ENCODE peak calls at places on chromosomes 5 and 9, in eight cellular contexts. One of them, this sample, is unnamed.

GRCh38 chr5:178284095-178284675 is 51.6 kb upstream of the PHYKPL start:
- DNase-seq in cardiac fibroblast: peak; percentile 36
- DNase-seq in endothelial cell: no peak
- DNase-seq in AG04450: no peak
- DNase-seq in lower leg skin: no peak
- DNase-seq in astrocyte of the spinal cord: peak; percentile 10
- DNase-seq in left ventricle myocardium inferior: no peak
- DNase-seq in B cell: no peak
- DNase-seq in this sample: no peak

GRCh38 chr9:130354806-130355205 is 89.2 kb downstream of the HMCN2 start:
- DNase-seq in lower leg skin: no peak
- DNase-seq in astrocyte of the spinal cord: no peak
- DNase-seq in endothelial cell: no peak
- DNase-seq in cardiac fibroblast: no peak
- DNase-seq in B cell: no peak
- DNase-seq in AG04450: no peak
- DNase-seq in left ventricle myocardium inferior: peak; percentile 35
- DNase-seq in this sample: no peak

GRCh38 chr9:114313186-114313585 is 9.7 kb upstream of the ORM1 start:
- DNase-seq in endothelial cell: no peak
- DNase-seq in cardiac fibroblast: no peak
- DNase-seq in astrocyte of the spinal cord: no peak
- DNase-seq in lower leg skin: no peak
- DNase-seq in AG04450: no peak
- DNase-seq in B cell: no peak
- DNase-seq in left ventricle myocardium inferior: no peak
- DNase-seq in this sample: no peak

GRCh38 chr5:66230551-66230950 is 86.5 kb downstream of the SREK1 start:
- DNase-seq in endothelial cell: peak; percentile 24
- DNase-seq in astrocyte of the spinal cord: peak; percentile 32
- DNase-seq in B cell: no peak
- DNase-seq in cardiac fibroblast: peak; percentile 29
- DNase-seq in left ventricle myocardium inferior: no peak
- DNase-seq in AG04450: no peak
- DNase-seq in lower leg skin: no peak
- DNase-seq in this sample: no peak

GRCh38 chr5:179212870-179213269 is 132.4 kb downstream of the ADAMTS2 start:
- DNase-seq in endothelial cell: no peak
- DNase-seq in lower leg skin: no peak
- DNase-seq in AG04450: no peak
- DNase-seq in left ventricle myocardium inferior: no peak
- DNase-seq in B cell: no peak
- DNase-seq in astrocyte of the spinal cord: no peak
- DNase-seq in cardiac fibroblast: peak; percentile 43
- DNase-seq in this sample: no peak

GRCh38 chr9:19104528-19105282 is 2.0 kb upstream of the HAUS6 start:
- DNase-seq in B cell: no peak
- DNase-seq in astrocyte of the spinal cord: peak; percentile 14
- DNase-seq in endothelial cell: no peak
- DNase-seq in left ventricle myocardium inferior: no peak
- DNase-seq in AG04450: no peak
- DNase-seq in cardiac fibroblast: no peak
- DNase-seq in lower leg skin: peak; percentile 14
- DNase-seq in this sample: no peak

GRCh38 chr9:117737721-117738226 is 33.6 kb downstream of the TLR4 start:
- DNase-seq in astrocyte of the spinal cord: no peak
- DNase-seq in lower leg skin: peak; percentile 37
- DNase-seq in AG04450: no peak
- DNase-seq in endothelial cell: no peak
- DNase-seq in left ventricle myocardium inferior: no peak
- DNase-seq in cardiac fibroblast: no peak
- DNase-seq in B cell: no peak
- DNase-seq in this sample: no peak

GRCh38 chr5:102670224-102670836 is 84.8 kb upstream of the PAM start:
- DNase-seq in B cell: no peak
- DNase-seq in lower leg skin: no peak
- DNase-seq in cardiac fibroblast: peak; percentile 48
- DNase-seq in endothelial cell: peak; percentile 44
- DNase-seq in astrocyte of the spinal cord: no peak
- DNase-seq in AG04450: no peak
- DNase-seq in left ventricle myocardium inferior: no peak
- DNase-seq in this sample: no peak

GRCh38 chr5:5063533-5063953 is 76.6 kb upstream of the ADAMTS16 start:
- DNase-seq in lower leg skin: no peak
- DNase-seq in astrocyte of the spinal cord: no peak
- DNase-seq in left ventricle myocardium inferior: no peak
- DNase-seq in B cell: no peak
- DNase-seq in cardiac fibroblast: no peak
- DNase-seq in endothelial cell: no peak
- DNase-seq in AG04450: no peak
- DNase-seq in this sample: no peak

GRCh38 chr9:135794057-135794335 is 92.0 kb downstream of the KCNT1 start:
- DNase-seq in B cell: no peak
- DNase-seq in astrocyte of the spinal cord: no peak
- DNase-seq in left ventricle myocardium inferior: no peak
- DNase-seq in endothelial cell: no peak
- DNase-seq in AG04450: no peak
- DNase-seq in cardiac fibroblast: no peak
- DNase-seq in lower leg skin: no peak
- DNase-seq in this sample: no peak
- TF ChIP-seq CTCF in B cell: no peak
- TF ChIP-seq CTCF in astrocyte of the spinal cord: no peak
- TF ChIP-seq CTCF in left ventricle myocardium inferior: no peak
- TF ChIP-seq CTCF in endothelial cell: no peak
- TF ChIP-seq CTCF in AG04450: no peak
- TF ChIP-seq CTCF in cardiac fibroblast: no peak
- TF ChIP-seq CTCF in lower leg skin: no peak
- TF ChIP-seq CTCF in this sample: no peak

GRCh38 chr9:121743441-121744001 is 92.1 kb downstream of the DAB2IP start:
- DNase-seq in endothelial cell: peak; percentile 80
- DNase-seq in lower leg skin: peak; percentile 62
- DNase-seq in B cell: no peak
- DNase-seq in left ventricle myocardium inferior: peak; percentile 87
- DNase-seq in astrocyte of the spinal cord: peak; percentile 89
- DNase-seq in AG04450: peak; percentile 55
- DNase-seq in cardiac fibroblast: peak; percentile 85
- DNase-seq in this sample: peak; percentile 69
- TF ChIP-seq CTCF in endothelial cell: no peak
- TF ChIP-seq CTCF in lower leg skin: no peak
- TF ChIP-seq CTCF in B cell: no peak
- TF ChIP-seq CTCF in left ventricle myocardium inferior: peak; percentile 51
- TF ChIP-seq CTCF in astrocyte of the spinal cord: no peak
- TF ChIP-seq CTCF in AG04450: peak; percentile 26
- TF ChIP-seq CTCF in cardiac fibroblast: peak; percentile 3
- TF ChIP-seq CTCF in this sample: no peak

GRCh38 chr5:143011621-143012020 is 241.4 kb downstream of the ARHGAP26 start:
- DNase-seq in B cell: no peak
- DNase-seq in astrocyte of the spinal cord: peak; percentile 84
- DNase-seq in cardiac fibroblast: peak; percentile 85
- DNase-seq in lower leg skin: no peak
- DNase-seq in AG04450: no peak
- DNase-seq in left ventricle myocardium inferior: no peak
- DNase-seq in endothelial cell: no peak
- DNase-seq in this sample: no peak
- TF ChIP-seq CTCF in B cell: no peak
- TF ChIP-seq CTCF in astrocyte of the spinal cord: no peak
- TF ChIP-seq CTCF in cardiac fibroblast: no peak
- TF ChIP-seq CTCF in lower leg skin: no peak
- TF ChIP-seq CTCF in AG04450: no peak
- TF ChIP-seq CTCF in left ventricle myocardium inferior: no peak
- TF ChIP-seq CTCF in endothelial cell: no peak
- TF ChIP-seq CTCF in this sample: no peak

GRCh38 chr5:115895821-115896220 is 54.1 kb downstream of the AP3S1 start:
- DNase-seq in cardiac fibroblast: peak; percentile 61
- DNase-seq in lower leg skin: no peak
- DNase-seq in astrocyte of the spinal cord: peak; percentile 47
- DNase-seq in AG04450: no peak
- DNase-seq in left ventricle myocardium inferior: no peak
- DNase-seq in endothelial cell: no peak
- DNase-seq in B cell: no peak
- DNase-seq in this sample: no peak
- TF ChIP-seq CTCF in cardiac fibroblast: no peak
- TF ChIP-seq CTCF in lower leg skin: no peak
- TF ChIP-seq CTCF in astrocyte of the spinal cord: no peak
- TF ChIP-seq CTCF in AG04450: no peak
- TF ChIP-seq CTCF in left ventricle myocardium inferior: no peak
- TF ChIP-seq CTCF in endothelial cell: no peak
- TF ChIP-seq CTCF in B cell: no peak
- TF ChIP-seq CTCF in this sample: no peak

DNA sequence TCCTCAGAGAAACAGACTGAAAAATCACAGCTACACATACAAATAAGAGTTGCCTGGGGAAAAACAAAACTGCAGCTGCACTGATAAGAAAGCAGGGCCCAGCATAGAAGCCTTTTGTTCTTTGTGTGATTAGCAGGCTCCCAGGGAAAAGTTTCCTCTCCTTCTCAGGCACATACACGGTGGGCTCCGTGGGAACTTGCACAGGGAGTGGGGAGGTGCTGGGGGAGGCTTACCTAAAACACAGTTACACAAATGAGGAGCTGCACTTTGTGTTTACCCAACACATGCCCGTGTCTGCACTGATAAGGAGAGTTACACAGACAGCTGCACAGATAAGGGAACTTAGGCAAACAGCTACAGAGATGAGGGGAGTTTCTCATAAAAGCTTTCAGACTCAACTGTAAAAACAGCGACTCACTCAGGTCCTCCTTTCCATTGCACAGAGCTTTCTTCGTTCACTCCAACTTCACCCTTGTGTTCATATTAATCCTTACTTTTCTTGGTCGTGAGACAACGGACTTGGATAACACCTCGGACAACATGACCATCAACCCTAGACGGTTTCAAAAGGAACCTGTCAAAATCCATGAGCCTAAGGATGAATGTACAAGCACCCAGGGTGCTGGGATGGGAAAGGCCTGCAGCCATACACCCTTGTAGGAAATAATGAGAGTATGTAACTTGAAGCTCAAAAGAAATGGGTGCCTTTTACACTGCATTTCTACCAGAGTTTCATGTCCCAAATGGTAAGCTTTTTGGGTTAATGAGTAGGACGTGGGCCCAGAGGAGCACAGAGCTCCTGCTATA is 50.8 kb downstream of the SERINC5 start:
- DNase-seq in left ventricle myocardium inferior: peak; percentile 27
- DNase-seq in lower leg skin: no peak
- DNase-seq in astrocyte of the spinal cord: no peak
- DNase-seq in B cell: no peak
- DNase-seq in endothelial cell: peak; percentile 56
- DNase-seq in cardiac fibroblast: no peak
- DNase-seq in AG04450: no peak
- DNase-seq in this sample: no peak
- TF ChIP-seq CTCF in left ventricle myocardium inferior: no peak
- TF ChIP-seq CTCF in lower leg skin: no peak
- TF ChIP-seq CTCF in astrocyte of the spinal cord: no peak
- TF ChIP-seq CTCF in B cell: no peak
- TF ChIP-seq CTCF in endothelial cell: no peak
- TF ChIP-seq CTCF in cardiac fibroblast: no peak
- TF ChIP-seq CTCF in AG04450: no peak
- TF ChIP-seq CTCF in this sample: no peak

GRCh38 chr5:9251379-9251980 is 294.4 kb downstream of the SEMA5A start:
- DNase-seq in B cell: no peak
- DNase-seq in AG04450: no peak
- DNase-seq in lower leg skin: no peak
- DNase-seq in left ventricle myocardium inferior: no peak
- DNase-seq in cardiac fibroblast: peak; percentile 50
- DNase-seq in astrocyte of the spinal cord: no peak
- DNase-seq in endothelial cell: no peak
- DNase-seq in this sample: no peak
- TF ChIP-seq CTCF in B cell: no peak
- TF ChIP-seq CTCF in AG04450: no peak
- TF ChIP-seq CTCF in lower leg skin: no peak
- TF ChIP-seq CTCF in left ventricle myocardium inferior: no peak
- TF ChIP-seq CTCF in cardiac fibroblast: no peak
- TF ChIP-seq CTCF in astrocyte of the spinal cord: no peak
- TF ChIP-seq CTCF in endothelial cell: no peak
- TF ChIP-seq CTCF in this sample: no peak

DNA sequence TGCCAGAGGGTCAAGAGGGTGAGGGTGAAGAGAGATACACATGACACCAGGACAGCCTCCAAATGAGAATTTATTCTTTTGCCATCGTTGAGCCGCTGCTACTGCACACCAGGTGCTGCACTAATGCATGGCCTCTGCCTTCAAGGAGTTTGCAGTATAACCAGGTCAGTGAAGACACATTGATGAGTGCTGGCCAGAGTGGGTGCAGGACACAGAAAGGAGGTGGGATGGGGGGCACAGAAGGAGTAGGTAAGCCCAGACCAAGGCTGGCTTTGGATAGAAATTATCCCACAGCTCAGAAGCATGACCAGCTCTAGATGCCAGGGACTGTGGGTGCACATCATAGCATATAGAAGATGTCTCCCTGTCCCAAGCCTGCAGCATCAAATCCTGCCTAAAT is 38.0 kb downstream of the FOXI1 start:
- DNase-seq in AG04450: no peak
- DNase-seq in endothelial cell: no peak
- DNase-seq in astrocyte of the spinal cord: no peak
- DNase-seq in cardiac fibroblast: no peak
- DNase-seq in lower leg skin: no peak
- DNase-seq in B cell: no peak
- DNase-seq in left ventricle myocardium inferior: no peak
- DNase-seq in this sample: no peak
- TF ChIP-seq CTCF in AG04450: no peak
- TF ChIP-seq CTCF in endothelial cell: no peak
- TF ChIP-seq CTCF in astrocyte of the spinal cord: no peak
- TF ChIP-seq CTCF in cardiac fibroblast: no peak
- TF ChIP-seq CTCF in lower leg skin: no peak
- TF ChIP-seq CTCF in B cell: no peak
- TF ChIP-seq CTCF in left ventricle myocardium inferior: no peak
- TF ChIP-seq CTCF in this sample: no peak